ENCODE peak calls at places on chromosomes 1 and 21, in five cellular contexts. Z, F, H, D and I are unnamed samples.
A peak's percentile ranks its signal among the peaks of the same experiment; 100 is the strongest.

GRCh38 chr1:11697188-11697892 is 5.8 kb downstream of the DRAXIN start:
- DNase-seq in Z (no peak), D (no peak), F (no peak), H (no peak), I (no peak)

GRCh38 chr1:213759359-213760181 is 228.2 kb upstream of the PROX1 start:
- DNase-seq in F (no peak), Z (no peak), D (peak; percentile 25), H (no peak), I (no peak)

GRCh38 chr1:198986442-198986841 is 347.6 kb downstream of the PTPRC start:
- DNase-seq in D (no peak), Z (no peak), H (no peak), F (no peak), I (no peak)

GRCh38 chr1:203520315-203520714 is 26.4 kb downstream of the OPTC start:
- DNase-seq in Z (no peak), H (no peak), F (peak; percentile 47), D (no peak), I (no peak)

GRCh38 chr1:161388639-161389038 is 21.0 kb upstream of the CFAP126 start:
- DNase-seq in F (no peak), H (no peak), Z (peak; percentile 24), D (no peak), I (no peak)

GRCh38 chr1:70462611-70463010 is 51.5 kb downstream of the CTH start:
- DNase-seq in D (no peak), F (no peak), H (no peak), Z (no peak), I (no peak)

GRCh38 chr1:89149229-89149628 is 23.3 kb upstream of the GBP2 start:
- DNase-seq in F (no peak), D (no peak), Z (no peak), H (peak; percentile 77), I (no peak)

GRCh38 chr1:223298706-223299105 is 65.3 kb downstream of the SUSD4 start:
- DNase-seq in H (no peak), Z (no peak), D (no peak), F (peak; percentile 11), I (no peak)

GRCh38 chr1:56376188-56376984 is 203.0 kb downstream of the PLPP3 start:
- DNase-seq in D (no peak), Z (no peak), F (no peak), H (no peak), I (peak; percentile 64)

GRCh38 chr1:172360511-172360910 is 60.0 kb upstream of the C1orf105 start:
- DNase-seq in H (no peak), Z (no peak), D (no peak), F (no peak), I (no peak)

GRCh38 chr1:36137776-36138175 is 11.5 kb downstream of the TRAPPC3 start:
- DNase-seq in F (no peak), H (no peak), Z (no peak), D (no peak), I (no peak)

GRCh38 chr1:208731976-208732821 is 488.0 kb upstream of the PLXNA2 start:
- DNase-seq in H (no peak), Z (no peak), F (no peak), D (no peak), I (no peak)

GRCh38 chr1:25469177-25469576 is 38.5 kb downstream of the MACO1 start:
- DNase-seq in Z (no peak), H (no peak), F (peak; percentile 17), D (no peak), I (no peak)

GRCh38 chr1:3314561-3315271 is 139.7 kb upstream of the ARHGEF16 start:
- DNase-seq in Z (no peak), H (peak; percentile 14), F (no peak), D (no peak), I (no peak)

GRCh38 chr1:180805316-180805715 is 107.4 kb upstream of the KIAA1614 start:
- DNase-seq in Z (no peak), H (no peak), F (no peak), D (no peak), I (no peak)

GRCh38 chr1:248807067-248807737 is 18.5 kb downstream of the SH3BP5L start:
- DNase-seq in Z (peak; percentile 73), F (peak; percentile 28), D (peak; percentile 63), H (peak; percentile 68), I (no peak)

GRCh38 chr1:32470991-32471694 is 6.3 kb downstream of the ZBTB8B start:
- DNase-seq in H (no peak), Z (no peak), F (no peak), D (peak; percentile 26), I (no peak)

GRCh38 chr1:71046891-71047634 is 553 bp downstream of the PTGER3 start:
- DNase-seq in F (peak; percentile 37), D (peak; percentile 34), Z (no peak), H (no peak), I (no peak)

GRCh38 chr1:16628361-16629111 is 15.2 kb upstream of the NBPF1 start:
- DNase-seq in D (no peak), Z (no peak), H (peak; percentile 2), F (no peak), I (peak; percentile 15)
- H3K36me3 ChIP-seq in D (peaks cover 7% of the 10 kb centered on the region), Z (peaks cover 63% of the 10 kb centered on the region), H (no peaks in the 10 kb centered on the region), F (peaks cover 68% of the 10 kb centered on the region), I (peaks cover 5% of the 10 kb centered on the region)

DNA sequence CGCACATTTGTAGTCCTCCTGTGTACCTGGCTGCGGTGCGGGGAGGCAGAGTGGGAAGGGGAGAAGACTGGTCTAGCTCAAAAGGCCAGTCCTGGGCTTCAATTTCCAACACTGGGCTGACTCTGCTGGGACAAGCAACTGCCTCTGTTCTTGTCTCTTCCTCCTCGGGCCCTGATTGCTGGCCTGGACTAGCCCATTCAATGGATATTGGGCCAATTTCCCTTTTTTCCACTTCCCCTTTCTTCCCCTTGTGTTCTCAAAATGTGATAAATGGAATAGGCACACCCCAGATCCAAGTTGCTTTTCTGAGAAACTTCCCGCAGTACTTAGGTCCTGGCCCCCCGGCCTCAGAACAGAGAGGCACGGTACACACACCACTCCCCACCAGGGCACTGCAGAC is 48.2 kb downstream of the SPSB1 start:
- DNase-seq in F (no peak), Z (no peak), H (peak; percentile 23), D (no peak), I (no peak)
- H3K4me1 ChIP-seq in F (peaks cover 39% of the 10 kb centered on the region), Z (peaks cover 19% of the 10 kb centered on the region), H (no peaks in the 10 kb centered on the region), D (peaks cover 42% of the 10 kb centered on the region), I (peaks cover 28% of the 10 kb centered on the region)

GRCh38 chr1:27066313-27066630 is 53.6 kb upstream of the TENT5B start:
- DNase-seq in H (no peak), F (no peak), D (no peak), Z (no peak), I (no peak)

GRCh38 chr1:27068922-27069321 is 56.3 kb upstream of the TENT5B start:
- DNase-seq in D (no peak), F (no peak), H (no peak), Z (no peak), I (no peak)

GRCh38 chr1:27074175-27074780 is 61.6 kb upstream of the TENT5B start:
- DNase-seq in D (no peak), Z (no peak), F (no peak), H (peak; percentile 5), I (no peak)

GRCh38 chr1:27071049-27071416 is 58.4 kb upstream of the TENT5B start:
- DNase-seq in D (no peak), H (peak; percentile 46), F (no peak), Z (no peak), I (no peak)

GRCh38 chr1:27070390-27071048 is 57.9 kb upstream of the TENT5B start:
- DNase-seq in Z (peak; percentile 51), F (no peak), H (peak; percentile 24), D (peak; percentile 41), I (no peak)
- H3K4me3 ChIP-seq in Z (no peak overlapping the region), F (no peak overlapping the region), H (no peak overlapping the region), D (no peak overlapping the region), I (no peak overlapping the region)

GRCh38 chr1:2036287-2036686 is 13.9 kb upstream of the PRKCZ start:
- DNase-seq in F (no peak), H (no peak), Z (no peak), D (no peak), I (no peak)

GRCh38 chr1:2038229-2038628 is 12.0 kb upstream of the PRKCZ start:
- DNase-seq in H (no peak), D (no peak), F (no peak), Z (no peak), I (no peak)

GRCh38 chr1:2039251-2039650 is 11.0 kb upstream of the PRKCZ start:
- DNase-seq in F (no peak), D (no peak), H (no peak), Z (no peak), I (no peak)

GRCh38 chr1:2041305-2041704 is 8.9 kb upstream of the PRKCZ start:
- DNase-seq in F (no peak), D (no peak), Z (no peak), H (no peak), I (no peak)

DNA sequence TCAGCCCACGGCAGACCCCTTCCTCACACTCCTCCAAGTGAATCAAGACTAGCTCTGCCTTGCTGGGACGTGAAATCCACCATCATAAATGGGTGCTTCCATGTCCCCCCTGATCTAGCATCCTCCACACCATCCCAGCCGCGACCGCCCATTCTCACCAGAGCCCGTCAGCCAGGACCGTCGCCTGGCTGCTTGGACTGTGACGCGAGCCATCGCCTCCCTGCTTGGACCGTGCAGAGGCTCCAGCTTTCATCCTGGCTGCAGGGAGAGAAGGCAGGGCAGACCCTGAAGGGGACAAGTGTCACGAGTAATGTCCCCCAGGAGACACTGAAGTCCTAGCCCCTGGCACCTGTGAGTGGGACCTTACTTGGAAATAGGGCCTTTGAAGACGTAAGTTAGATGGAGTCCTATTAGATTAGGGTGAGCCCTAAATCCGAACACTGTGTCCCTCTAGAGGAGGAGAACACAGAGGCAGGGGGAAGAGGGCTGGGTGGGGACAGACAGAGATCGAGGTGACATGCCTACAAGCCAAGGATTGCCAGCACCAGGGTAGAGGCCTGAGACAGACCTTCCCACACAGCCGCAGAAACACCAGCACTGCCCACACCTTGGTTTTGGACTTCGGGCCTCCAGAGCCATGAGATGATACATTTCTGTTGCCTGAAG is 12.8 kb upstream of the PRKCZ start:
- DNase-seq in D (no peak), Z (no peak), H (no peak), F (no peak), I (no peak)
- H3K36me3 ChIP-seq in D (no peaks in the 10 kb centered on the region), Z (no peaks in the 10 kb centered on the region), H (no peaks in the 10 kb centered on the region), F (no peaks in the 10 kb centered on the region), I (no peaks in the 10 kb centered on the region)

GRCh38 chr1:19467199-19468187 is 17.8 kb downstream of the CAPZB start:
- DNase-seq in D (no peak), F (no peak), H (no peak), Z (no peak), I (no peak)
- H3K4me1 ChIP-seq in D (peaks cover 47% of the 10 kb centered on the region), F (peaks cover 26% of the 10 kb centered on the region), H (peaks cover 39% of the 10 kb centered on the region), Z (peaks cover 36% of the 10 kb centered on the region), I (peaks cover 71% of the 10 kb centered on the region)

DNA sequence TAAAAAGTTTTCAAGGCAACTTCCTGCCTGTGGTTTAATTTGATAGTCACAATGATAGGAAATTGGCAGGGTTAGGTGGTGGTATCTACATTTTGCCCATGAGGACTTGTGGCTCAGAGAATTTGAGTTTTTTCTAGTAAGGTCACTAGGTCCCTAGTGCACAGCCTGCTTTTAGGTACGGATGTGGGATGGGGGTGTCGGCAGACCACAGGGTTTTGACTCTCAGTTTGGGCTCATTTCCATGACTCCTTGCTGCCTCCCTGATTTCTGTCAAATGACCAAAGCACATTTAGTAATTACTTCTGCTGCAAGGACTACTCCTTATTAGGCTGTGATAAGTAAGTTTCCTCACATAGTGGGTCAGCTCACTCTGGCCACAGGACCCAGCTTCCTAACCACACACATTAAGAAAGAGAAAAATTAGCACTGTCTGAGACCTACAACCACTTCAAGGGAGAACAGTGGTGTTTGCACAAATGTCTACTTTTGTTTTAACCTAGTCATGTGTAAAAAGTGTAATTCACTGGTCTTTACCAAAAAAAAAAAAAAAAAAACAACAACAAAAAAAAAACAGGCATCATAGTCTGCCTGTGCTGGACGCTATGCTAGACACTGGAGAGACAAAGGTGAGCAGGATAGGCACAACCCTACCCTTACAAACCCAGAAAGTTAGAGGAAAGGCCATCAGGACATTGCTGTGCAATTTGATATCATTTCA is 43.7 kb downstream of the MRPL39 start:
- DNase-seq in F (no peak), H (no peak), Z (no peak), D (no peak), I (no peak)
- H3K4me3 ChIP-seq in F (peak overlapping the region; percentile 58), H (no peak overlapping the region), Z (peak overlapping the region; percentile 63), D (no peak overlapping the region), I (no peak overlapping the region)